ENCODE peak calls at places on chromosomes 16 and 17, in ten cellular contexts. J is T1000, G is H54, O is NCI-H1417, H is AG04450, W is fibroblast of mammary gland, Y is fibroblast of the aortic adventitia, E is HT-29, F is adrenal gland, Z is hypothalamus. K is an unnamed sample.

GRCh38 chr17:83131268-83132011 is 52.0 kb downstream of the METRNL start:
- DNase-seq in O (no peak), G (no peak), E (no peak), Z (no peak), J (no peak), W (no peak), Y (no peak), H (no peak), F (no peak), K (no peak)

GRCh38 chr16:27029525-27029924 is 37.2 kb upstream of the C16orf82 start:
- DNase-seq in O (no peak), F (no peak), Z (no peak), W (no peak), J (no peak), Y (no peak), G (no peak), H (no peak), E (no peak), K (no peak)

GRCh38 chr16:81175325-81175891 is 63.1 kb upstream of the BCO1 start:
- DNase-seq in G (peak), Y (peak), F (peak), W (peak), O (no peak), E (no peak), Z (no peak), H (peak), J (peak), K (no peak)

GRCh38 chr17:3805581-3805980 is 4.6 kb upstream of the ITGAE start:
- DNase-seq in Z (no peak), G (no peak), F (no peak), J (no peak), O (no peak), E (no peak), Y (no peak), W (no peak), H (no peak), K (no peak)

GRCh38 chr16:85396879-85397871 is 215.9 kb upstream of the GSE1 start:
- DNase-seq in W (no peak), E (peak), G (peak), O (no peak), F (peak), H (no peak), J (no peak), Z (no peak), Y (no peak), K (no peak)

GRCh38 chr17:30225919-30226553 is 9.5 kb downstream of the SLC6A4 start:
- DNase-seq in Z (no peak), J (no peak), W (no peak), G (no peak), Y (no peak), E (no peak), O (no peak), F (no peak), H (no peak), K (no peak)

GRCh38 chr16:74735554-74735953 is 34.9 kb upstream of the MLKL start:
- DNase-seq in W (no peak), O (no peak), H (no peak), G (no peak), Y (no peak), F (no peak), Z (no peak), E (no peak), J (no peak), K (no peak)

GRCh38 chr16:84543931-84544776 is 39.7 kb upstream of the MEAK7 start:
- DNase-seq in G (no peak), O (peak), Z (no peak), F (peak), W (peak), Y (no peak), J (no peak), E (no peak), H (no peak), K (no peak)

GRCh38 chr16:88359008-88359407 is 23.8 kb upstream of the ZNF469 start:
- DNase-seq in O (no peak), Y (no peak), H (no peak), G (no peak), F (no peak), W (no peak), J (no peak), Z (no peak), E (no peak), K (no peak)

K was measured in NCI-H460.